ENCODE peak calls at places on chromosomes 11 and 22, in eight cellular contexts. L is aorta, B is substantia nigra, O is astrocyte of the hippocampus, F is RWPE2, U is iPS-NIHi11, T is fibroblast of mammary gland, X is NCI-H2029. V is an unnamed sample.

GRCh38 chr11:65485820-65486219 is 13.0 kb upstream of the MALAT1 start:
- DNase-seq in X (no peak), F (no peak), U (no peak), O (no peak), B (no peak), T (no peak), L (no peak), V (no peak)

GRCh38 chr11:131658414-131658813 is 288.0 kb downstream of the NTM start:
- DNase-seq in T (no peak), X (no peak), L (no peak), O (no peak), B (no peak), F (no peak), U (no peak), V (no peak)

GRCh38 chr11:69671734-69672465 is 3.3 kb downstream of the LTO1 start:
- DNase-seq in T (no peak), B (no peak), X (no peak), O (no peak), F (no peak), U (no peak), L (peak), V (no peak)

GRCh38 chr11:69262918-69263735 is 30.8 kb upstream of the MYEOV start:
- DNase-seq in B (no peak), T (no peak), O (no peak), X (no peak), L (no peak), U (no peak), F (no peak), V (no peak)

GRCh38 chr22:24177456-24177855 is 3.8 kb upstream of the SUSD2 start:
- DNase-seq in F (no peak), T (no peak), U (no peak), X (no peak), L (no peak), O (no peak), B (no peak), V (no peak)

GRCh38 chr11:34512810-34513673 is 552 bp downstream of the ELF5 start:
- DNase-seq in L (no peak), B (no peak), U (peak), F (no peak), T (peak), X (peak), O (peak), V (peak)

GRCh38 chr11:75547617-75548054 is 14.4 kb upstream of the SERPINH1 start:
- DNase-seq in B (peak), L (peak), O (peak), X (peak), T (peak), U (peak), F (no peak), V (no peak)

GRCh38 chr11:17864478-17864941 is 129.9 kb downstream of the KCNC1 start:
- DNase-seq in X (no peak), B (no peak), U (peak), F (no peak), T (no peak), L (no peak), O (no peak), V (no peak)

GRCh38 chr11:120061761-120062560 is 76.0 kb downstream of the TRIM29 start:
- DNase-seq in L (no peak), O (peak), U (peak), T (no peak), B (no peak), F (no peak), X (no peak), V (no peak)

GRCh38 chr11:46339816-46340215 is 7.4 kb upstream of the DGKZ start:
- DNase-seq in U (no peak), L (no peak), T (no peak), B (no peak), X (no peak), O (no peak), F (no peak), V (no peak)

GRCh38 chr11:45761659-45762058 is 43.3 kb upstream of the SLC35C1 start:
- DNase-seq in F (no peak), U (no peak), B (no peak), O (no peak), L (no peak), T (no peak), X (no peak), V (no peak)

GRCh38 chr11:76206327-76207081 is at the start of gene WNT11:
- DNase-seq in T (no peak), X (peak), F (no peak), L (peak), U (peak), B (no peak), O (peak), V (no peak)

GRCh38 chr11:100791873-100792272 is 104.8 kb downstream of the ARHGAP42 start:
- DNase-seq in T (no peak), L (no peak), O (no peak), F (no peak), B (no peak), U (peak), X (no peak), V (no peak)

GRCh38 chr22:29306175-29306829 is at the start of gene GAS2L1:
- DNase-seq in F (no peak), O (peak), U (peak), T (peak), B (peak), X (peak), L (peak), V (no peak)

GRCh38 chr22:33756508-33756949 is 163.7 kb downstream of the LARGE1 start:
- DNase-seq in F (no peak), L (no peak), O (no peak), T (no peak), U (peak), X (no peak), B (no peak), V (no peak)

GRCh38 chr22:19785461-19786263 is 25.1 kb downstream of the TBX1 start:
- DNase-seq in T (no peak), O (no peak), B (no peak), X (no peak), F (peak), L (no peak), U (no peak), V (no peak)

GRCh38 chr22:50340157-50340879 is 2.8 kb upstream of the PPP6R2 start:
- DNase-seq in O (no peak), U (no peak), F (no peak), L (no peak), B (no peak), X (no peak), T (no peak), V (no peak)

GRCh38 chr11:114140826-114141225 is 81.3 kb downstream of the ZBTB16 start:
- DNase-seq in U (no peak), B (no peak), L (no peak), O (no peak), F (no peak), X (no peak), T (no peak), V (no peak)

GRCh38 chr22:40654522-40655167 is 18.1 kb upstream of the MRTFA start:
- DNase-seq in O (peak), L (no peak), X (peak), F (no peak), U (peak), T (peak), B (peak), V (peak)

GRCh38 chr11:17156283-17156682 is 51.5 kb downstream of the PIK3C2A start:
- DNase-seq in T (no peak), O (no peak), B (no peak), F (no peak), X (no peak), L (no peak), U (no peak), V (no peak)

GRCh38 chr22:48889887-48890692 is 937.6 kb downstream of the BRD1 start:
- DNase-seq in O (no peak), T (no peak), U (no peak), X (no peak), L (peak), F (peak), B (no peak), V (no peak)

GRCh38 chr11:42085736-42086135 is 626.3 kb upstream of the LRRC4C start:
- DNase-seq in B (no peak), O (no peak), F (no peak), L (no peak), T (no peak), U (no peak), X (no peak), V (peak)

GRCh38 chr11:28461846-28462245 is 353.7 kb downstream of the METTL15 start:
- DNase-seq in F (no peak), T (peak), X (no peak), O (no peak), L (no peak), B (no peak), U (no peak), V (no peak)

GRCh38 chr11:28520291-28520690 is 412.1 kb downstream of the METTL15 start:
- DNase-seq in B (no peak), F (no peak), U (no peak), X (no peak), T (no peak), O (no peak), L (no peak), V (no peak)

GRCh38 chr11:7546324-7546791 is 32.6 kb downstream of the PPFIBP2 start:
- DNase-seq in F (no peak), L (no peak), T (peak), U (no peak), X (no peak), B (no peak), O (no peak), V (no peak)

GRCh38 chr11:61543606-61544306 is 35.2 kb downstream of the LRRC10B start:
- DNase-seq in O (no peak), B (no peak), F (no peak), L (no peak), X (peak), T (peak), U (no peak), V (peak)

GRCh38 chr22:20957118-20957690 is 9.9 kb upstream of the AIFM3 start:
- DNase-seq in L (no peak), X (no peak), T (no peak), O (peak), F (no peak), B (no peak), U (no peak), V (no peak)

GRCh38 chr11:109864161-109864661 is 229.0 kb upstream of the ZC3H12C start:
- DNase-seq in F (no peak), B (no peak), X (no peak), T (no peak), L (no peak), U (no peak), O (peak), V (no peak)

GRCh38 chr22:45742866-45743450 is 71.3 kb downstream of the ATXN10 start:
- DNase-seq in T (peak), L (no peak), B (no peak), F (no peak), O (no peak), X (peak), U (no peak), V (peak)

V was measured in skeletal muscle cell.